ENCODE peak calls at places on chromosomes 5 and 9, in ten cellular contexts. O, S, J, K, Z, I, F, L, H and E are unnamed samples.
A peak's percentile ranks its signal among the peaks of the same experiment; 100 is the strongest.

GRCh38 chr5:172586118-172587060 is 54.7 kb upstream of the NEURL1B start:
- DNase-seq in O (no peak), S (no peak), J (no peak), K (no peak), Z (no peak), I (no peak), F (no peak), L (no peak), H (no peak), E (no peak)

GRCh38 chr9:106218854-106219253 is 524.5 kb downstream of the TMEM38B start:
- DNase-seq in O (no peak), S (no peak), J (no peak), K (no peak), Z (no peak), I (no peak), F (peak; percentile 30), L (no peak), H (no peak), E (no peak)

GRCh38 chr9:86846679-86847078 is 100.6 kb downstream of the GAS1 start:
- DNase-seq in O (no peak), S (no peak), J (no peak), K (no peak), Z (no peak), I (no peak), F (no peak), L (no peak), H (no peak), E (no peak)

GRCh38 chr9:130381660-130382059 is 63.1 kb upstream of the ASS1 start:
- DNase-seq in O (no peak), S (no peak), J (no peak), K (no peak), Z (no peak), I (no peak), F (no peak), L (no peak), H (no peak), E (no peak)

GRCh38 chr9:134323741-134324358 is 2.4 kb upstream of the RXRA start:
- DNase-seq in O (no peak), S (no peak), J (no peak), K (peak; percentile 74), Z (no peak), I (no peak), F (no peak), L (no peak), H (no peak), E (no peak)

GRCh38 chr9:91119679-91120078 is 242.0 kb downstream of the AUH start:
- DNase-seq in O (no peak), S (peak; percentile 30), J (no peak), K (no peak), Z (no peak), I (no peak), F (no peak), L (peak; percentile 23), H (peak; percentile 24), E (no peak)

GRCh38 chr9:98765276-98765675 is 31.1 kb downstream of the ANKS6 start:
- DNase-seq in O (no peak), S (no peak), J (no peak), K (no peak), Z (peak; percentile 24), I (no peak), F (no peak), L (no peak), H (no peak), E (no peak)

GRCh38 chr5:111384220-111384619 is 128.1 kb downstream of the STARD4 start:
- DNase-seq in O (no peak), S (peak; percentile 3), J (no peak), K (no peak), Z (no peak), I (no peak), F (no peak), L (peak; percentile 35), H (peak; percentile 55), E (no peak)

GRCh38 chr5:134554319-134555222 is 29.1 kb downstream of the JADE2 start:
- DNase-seq in O (peak; percentile 78), S (peak; percentile 85), J (peak; percentile 59), K (peak; percentile 85), Z (no peak), I (no peak), F (no peak), L (peak; percentile 95), H (peak; percentile 87), E (peak; percentile 60)

GRCh38 chr5:150645070-150645700 is 4.7 kb downstream of the SYNPO start:
- DNase-seq in O (no peak), S (peak; percentile 71), J (peak; percentile 85), K (peak; percentile 93), Z (no peak), I (peak; percentile 7), F (no peak), L (peak; percentile 94), H (peak; percentile 92), E (no peak)

GRCh38 chr5:89606901-89607554 is 724.0 kb upstream of the MEF2C start:
- DNase-seq in O (no peak), S (no peak), J (no peak), K (no peak), Z (no peak), I (no peak), F (peak; percentile 50), L (no peak), H (no peak), E (no peak)

GRCh38 chr9:34998266-34998665 is 8.7 kb downstream of the DNAJB5 start:
- DNase-seq in O (no peak), S (no peak), J (no peak), K (no peak), Z (peak; percentile 2), I (no peak), F (no peak), L (no peak), H (no peak), E (no peak)

GRCh38 chr9:100989731-100990130 is 38.8 kb upstream of the PLPPR1 start:
- DNase-seq in O (no peak), S (no peak), J (no peak), K (no peak), Z (no peak), I (no peak), F (no peak), L (no peak), H (no peak), E (no peak)

GRCh38 chr9:18437315-18438200 is 36.4 kb upstream of the ADAMTSL1 start:
- DNase-seq in O (no peak), S (peak; percentile 49), J (peak; percentile 42), K (peak; percentile 81), Z (peak; percentile 77), I (no peak), F (no peak), L (peak; percentile 68), H (peak; percentile 47), E (no peak)

GRCh38 chr9:86322973-86323644 is 31.1 kb downstream of the TUT7 start:
- DNase-seq in O (no peak), S (peak; percentile 40), J (no peak), K (no peak), Z (no peak), I (no peak), F (no peak), L (peak; percentile 77), H (peak; percentile 52), E (no peak)

GRCh38 chr9:121625590-121625989 is 25.8 kb upstream of the DAB2IP start:
- DNase-seq in O (no peak), S (no peak), J (no peak), K (no peak), Z (no peak), I (no peak), F (no peak), L (no peak), H (no peak), E (no peak)

GRCh38 chr5:80870442-80870841 is 89.7 kb upstream of the RASGRF2 start:
- DNase-seq in O (no peak), S (no peak), J (no peak), K (no peak), Z (no peak), I (no peak), F (no peak), L (peak; percentile 16), H (peak; percentile 27), E (no peak)

GRCh38 chr9:134918646-134919045 is 934 bp upstream of the FCN1 start:
- DNase-seq in O (no peak), S (no peak), J (no peak), K (no peak), Z (no peak), I (no peak), F (no peak), L (no peak), H (no peak), E (no peak)

GRCh38 chr9:137269231-137269772 is 8.2 kb upstream of the TOR4A start:
- DNase-seq in O (no peak), S (peak; percentile 20), J (peak; percentile 33), K (no peak), Z (no peak), I (no peak), F (peak; percentile 62), L (no peak), H (no peak), E (peak; percentile 82)

GRCh38 chr9:132880311-132880661 is 1.6 kb downstream of the SPACA9 start:
- DNase-seq in O (no peak), S (no peak), J (no peak), K (no peak), Z (no peak), I (no peak), F (no peak), L (no peak), H (no peak), E (no peak)

GRCh38 chr5:159458217-159458711 is 128.0 kb upstream of the IL12B start:
- DNase-seq in O (peak; percentile 73), S (no peak), J (no peak), K (no peak), Z (no peak), I (no peak), F (peak; percentile 26), L (no peak), H (no peak), E (no peak)